ENCODE peak calls at places on chromosomes 2 and 18, in four cellular contexts. W is IMR-90, N is kidney epithelial cell, E is HFF-Myc. F is an unnamed sample.

GRCh38 chr2:44793322-44793870 is 148.1 kb upstream of the SIX3 start:
- DNase-seq in N (no peak), W (peak; percentile 14), E (no peak), F (peak; percentile 1)

GRCh38 chr18:1261054-1261453 is 356.4 kb downstream of the ADCYAP1 start:
- DNase-seq in W (no peak), N (no peak), E (no peak), F (no peak)

GRCh38 chr18:57708288-57708687 is 86.7 kb upstream of the NARS1 start:
- DNase-seq in W (no peak), E (no peak), N (no peak), F (no peak)

GRCh38 chr2:105403241-105403784 is 4.5 kb upstream of the FHL2 start:
- DNase-seq in W (no peak), N (no peak), E (no peak), F (no peak)

GRCh38 chr2:143263045-143263625 is 133.9 kb downstream of the ARHGAP15 start:
- DNase-seq in N (no peak), E (no peak), W (no peak), F (no peak)

GRCh38 chr2:201971516-201972228 is 62.0 kb upstream of the FZD7 start:
- DNase-seq in N (no peak), W (peak; percentile 53), E (peak; percentile 22), F (peak; percentile 15)

GRCh38 chr2:235218486-235218907 is 266.7 kb downstream of the SH3BP4 start:
- DNase-seq in E (no peak), N (no peak), W (no peak), F (no peak)

GRCh38 chr2:6073260-6074141 is 381.3 kb downstream of the SOX11 start:
- DNase-seq in N (peak; percentile 38), E (no peak), W (peak; percentile 74), F (peak; percentile 5)

GRCh38 chr18:52287151-52287550 is 52.8 kb upstream of the DCC start:
- DNase-seq in E (no peak), N (peak; percentile 10), W (no peak), F (no peak)

GRCh38 chr2:127342101-127342500 is 45.7 kb downstream of the MAP3K2 start:
- DNase-seq in W (peak; percentile 48), N (no peak), E (no peak), F (no peak)

GRCh38 chr2:164717000-164717597 is 95.8 kb upstream of the GRB14 start:
- DNase-seq in W (peak; percentile 35), E (no peak), N (no peak), F (no peak)

GRCh38 chr2:203673933-203674332 is 32.5 kb upstream of the CD28 start:
- DNase-seq in N (no peak), E (no peak), W (no peak), F (no peak)

GRCh38 chr2:46177461-46178089 is 119.6 kb upstream of the EPAS1 start:
- DNase-seq in W (peak; percentile 75), E (no peak), N (no peak), F (no peak)

GRCh38 chr18:79905389-79905911 is 46.0 kb downstream of the SLC66A2 start:
- DNase-seq in N (no peak), E (no peak), W (peak; percentile 54), F (no peak)

GRCh38 chr18:28087173-28087563 is 89.8 kb downstream of the CDH2 start:
- DNase-seq in W (no peak), N (no peak), E (no peak), F (no peak)

GRCh38 chr2:72278046-72278445 is 130.4 kb upstream of the CYP26B1 start:
- DNase-seq in E (no peak), W (peak; percentile 79), N (no peak), F (peak; percentile 32)

GRCh38 chr2:42100696-42101585 is 53.1 kb downstream of the PKDCC start:
- DNase-seq in E (no peak), W (peak; percentile 69), N (no peak), F (no peak)

GRCh38 chr2:14348247-14348646 is 284.3 kb upstream of the LRATD1 start:
- DNase-seq in E (no peak), N (no peak), W (no peak), F (no peak)

GRCh38 chr2:38528008-38528442 is 74.7 kb downstream of the HNRNPLL start:
- DNase-seq in W (peak; percentile 69), N (no peak), E (no peak), F (no peak)

GRCh38 chr2:231674587-231675334 is 33.6 kb upstream of the PTMA start:
- DNase-seq in W (peak; percentile 43), N (no peak), E (no peak), F (no peak)

GRCh38 chr2:49490710-49491109 is 336.4 kb upstream of the FSHR start:
- DNase-seq in N (no peak), E (no peak), W (no peak), F (no peak)

GRCh38 chr18:63951302-63951705 is 2.2 kb downstream of the HMSD start:
- DNase-seq in E (no peak), W (peak; percentile 34), N (no peak), F (no peak)

GRCh38 chr2:201715459-201715858 is 17.0 kb upstream of the MPP4 start:
- DNase-seq in N (no peak), E (no peak), W (no peak), F (no peak)

GRCh38 chr18:6374340-6374739 is 40.4 kb downstream of the L3MBTL4 start:
- DNase-seq in N (no peak), E (no peak), W (no peak), F (no peak)

GRCh38 chr2:234853739-234854138 is 98.1 kb upstream of the SH3BP4 start:
- DNase-seq in E (no peak), W (peak; percentile 19), N (no peak), F (peak; percentile 17)

GRCh38 chr2:2189112-2189398 is 142.0 kb downstream of the MYT1L start:
- DNase-seq in W (no peak), E (no peak), N (no peak), F (no peak)

GRCh38 chr2:156327835-156328401 is 4.6 kb downstream of the NR4A2 start:
- DNase-seq in E (no peak), N (no peak), W (no peak), F (no peak)

GRCh38 chr2:42288811-42289210 is 72.2 kb downstream of the COX7A2L start:
- DNase-seq in W (no peak), E (no peak), N (no peak), F (no peak)

DNA sequence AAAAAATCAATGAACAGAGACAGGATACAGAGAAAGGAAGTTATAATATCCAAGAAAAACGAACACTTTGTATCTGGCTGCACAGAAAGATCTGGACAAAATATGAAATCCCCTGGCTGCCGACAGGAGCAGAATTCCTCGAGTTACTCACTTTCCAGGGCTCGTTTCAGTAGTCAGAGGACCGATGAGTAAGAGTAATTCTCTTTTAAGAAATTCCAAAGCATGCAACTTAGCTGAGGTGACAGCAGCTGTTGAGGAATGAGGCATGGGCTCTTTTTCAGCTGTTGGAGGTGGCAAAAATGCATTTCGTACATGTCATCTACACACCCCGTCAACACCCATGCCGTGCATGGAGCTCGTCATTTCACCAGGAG is 210.7 kb upstream of the SMIM21 start:
- DNase-seq in N (no peak), E (peak; percentile 24), W (peak; percentile 80), F (peak; percentile 47)
- H3K4me3 ChIP-seq in N (no peak overlapping the region), E (peak overlapping the region; percentile 30), W (peak overlapping the region; percentile 32), F (peak overlapping the region; percentile 41)

GRCh38 chr2:113178891-113179290 is 5.1 kb downstream of the PSD4 start:
- DNase-seq in W (no peak), E (no peak), N (no peak), F (no peak)

GRCh38 chr2:113181491-113182051 is 7.8 kb downstream of the PSD4 start:
- DNase-seq in N (no peak), W (no peak), E (no peak), F (no peak)

GRCh38 chr2:113178069-113178468 is 4.3 kb downstream of the PSD4 start:
- DNase-seq in E (no peak), W (no peak), N (no peak), F (no peak)

GRCh38 chr2:113180131-113180946 is 6.6 kb downstream of the PSD4 start:
- DNase-seq in N (no peak), W (no peak), E (no peak), F (no peak)

GRCh38 chr2:113179446-113180045 is 5.8 kb downstream of the PSD4 start:
- DNase-seq in W (no peak), E (no peak), N (no peak), F (no peak)
- H3K4me3 ChIP-seq in W (no peak overlapping the region), E (no peak overlapping the region), N (no peak overlapping the region), F (no peak overlapping the region)

GRCh38 chr18:50092250-50092780 is 102.6 kb downstream of the MYO5B start:
- DNase-seq in W (no peak), N (no peak), E (no peak), F (no peak)
- H3K4me3 ChIP-seq in W (no peak overlapping the region), N (no peak overlapping the region), E (no peak overlapping the region), F (no peak overlapping the region)

GRCh38 chr2:136351684-136352083 is 233.7 kb upstream of the CXCR4 start:
- DNase-seq in W (no peak), E (no peak), N (no peak), F (no peak)
- H3K4me3 ChIP-seq in W (no peak overlapping the region), E (no peak overlapping the region), N (no peak overlapping the region), F (no peak overlapping the region)

DNA sequence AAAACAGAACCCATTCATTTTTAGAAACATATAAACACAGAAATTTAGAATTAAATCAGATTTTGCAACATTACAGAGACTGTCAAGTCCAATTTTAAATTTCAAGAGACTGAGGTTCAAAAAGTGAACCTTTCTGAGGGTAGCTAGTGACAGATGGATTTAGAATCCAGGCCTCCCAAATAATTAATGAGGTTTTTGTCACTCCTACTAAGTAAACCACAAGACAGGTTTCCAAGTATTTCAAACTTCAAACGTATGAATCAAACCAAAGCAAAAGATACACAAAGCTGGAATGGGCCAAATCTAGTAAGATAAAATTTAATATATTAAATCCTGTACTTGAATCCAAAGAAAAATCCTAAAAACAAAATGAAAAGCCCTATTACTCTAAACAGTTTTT is 25.3 kb downstream of the PPP4R3B start:
- DNase-seq in W (no peak), E (no peak), N (no peak), F (no peak)
- H3K4me3 ChIP-seq in W (no peak overlapping the region), E (no peak overlapping the region), N (no peak overlapping the region), F (no peak overlapping the region)

GRCh38 chr2:238440331-238440730 is 13.6 kb downstream of the ASB1 start:
- DNase-seq in E (no peak), N (no peak), W (no peak), F (no peak)

GRCh38 chr2:238441262-238442114 is 14.8 kb downstream of the ASB1 start:
- DNase-seq in E (no peak), N (no peak), W (peak; percentile 22), F (no peak)

GRCh38 chr2:238440767-238441166 is 14.0 kb downstream of the ASB1 start:
- DNase-seq in W (no peak), E (no peak), N (no peak), F (no peak)

GRCh38 chr2:238439912-238440311 is 13.2 kb downstream of the ASB1 start:
- DNase-seq in N (no peak), W (no peak), E (no peak), F (no peak)

DNA sequence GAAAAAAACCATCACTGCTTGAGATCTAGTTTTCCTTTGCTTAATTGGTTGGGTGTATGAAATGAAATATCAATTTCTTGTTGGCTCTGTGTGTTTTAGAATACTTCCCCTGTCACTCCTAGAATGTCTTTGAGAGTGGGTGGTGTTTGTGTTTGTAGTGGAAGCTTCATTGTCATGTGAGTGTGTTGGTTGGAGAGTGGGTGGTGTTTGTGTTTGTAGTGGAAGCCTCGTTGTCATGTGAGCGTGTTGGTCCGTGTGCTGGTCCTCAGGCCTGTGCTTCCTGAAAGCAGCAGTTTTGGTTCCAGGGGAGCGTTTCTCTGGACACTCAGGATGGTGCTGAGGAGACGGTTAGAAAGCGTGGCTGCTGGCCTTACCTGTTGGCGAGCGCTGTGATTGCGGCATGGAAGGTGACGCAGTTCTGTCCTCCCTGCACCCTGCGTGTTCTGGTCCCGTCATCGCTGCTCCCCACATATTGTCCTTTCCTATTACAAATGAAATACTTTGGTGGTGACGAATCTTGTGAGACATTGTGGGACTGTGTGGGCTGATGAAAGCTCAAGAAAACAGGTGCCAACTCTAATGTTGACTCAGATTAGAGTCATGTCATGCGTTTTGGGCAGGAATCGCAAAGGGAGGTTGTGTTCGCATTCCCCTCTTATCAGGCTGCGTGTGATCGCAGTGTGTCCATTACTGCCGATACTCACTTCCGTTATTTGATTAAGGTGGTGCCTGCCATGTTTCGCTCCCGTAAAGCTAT is 12.5 kb downstream of the ASB1 start:
- DNase-seq in N (peak; percentile 95), E (no peak), W (peak; percentile 98), F (peak; percentile 86)
- H3K4me3 ChIP-seq in N (no peak overlapping the region), E (no peak overlapping the region), W (no peak overlapping the region), F (no peak overlapping the region)